ENCODE peak calls at places on chromosomes 11 and 22, in five cellular contexts. V is fibroblast of lung, W is HCT116, A is OCI-LY7, X is body of pancreas. T is an unnamed sample.

GRCh38 chr11:27296406-27296994 is 66.5 kb downstream of the CCDC34 start:
- DNase-seq in W (peak; percentile 27), A (peak; percentile 46), V (peak; percentile 75), X (peak; percentile 55), T (no peak)

GRCh38 chr11:3056296-3057068 is 741 bp downstream of the CARS1 start:
- DNase-seq in X (peak; percentile 41), V (no peak), A (peak; percentile 47), W (no peak), T (no peak)

GRCh38 chr11:112100457-112100856 is 13.8 kb downstream of the SDHD start:
- DNase-seq in V (peak; percentile 39), A (no peak), W (no peak), X (no peak), T (no peak)

GRCh38 chr11:46242462-46242960 is 35.0 kb upstream of the CREB3L1 start:
- DNase-seq in A (peak; percentile 31), V (no peak), W (no peak), X (no peak), T (no peak)

GRCh38 chr11:116499396-116500001 is 273.3 kb downstream of the BUD13 start:
- DNase-seq in X (peak; percentile 74), A (peak; percentile 56), W (peak; percentile 64), V (peak; percentile 34), T (peak; percentile 68)

GRCh38 chr11:68214173-68215086 is 1.3 kb upstream of the KMT5B start:
- DNase-seq in W (no peak), X (peak; percentile 20), A (no peak), V (no peak), T (peak; percentile 26)

GRCh38 chr11:129960216-129961214 is 42.1 kb downstream of the PRDM10 start:
- DNase-seq in X (no peak), A (peak; percentile 47), W (peak; percentile 56), V (peak; percentile 95), T (no peak)

GRCh38 chr11:3877252-3878035 is 22.0 kb downstream of the STIM1 start:
- DNase-seq in X (no peak), W (no peak), A (no peak), V (no peak), T (no peak)

GRCh38 chr11:2580061-2580421 is 119.8 kb downstream of the KCNQ1OT1 start:
- DNase-seq in A (no peak), V (no peak), W (no peak), X (peak; percentile 1), T (peak; percentile 10)

GRCh38 chr11:42021919-42022318 is 562.5 kb upstream of the LRRC4C start:
- DNase-seq in X (no peak), A (no peak), W (no peak), V (no peak), T (no peak)

GRCh38 chr11:120563698-120564572 is 52.4 kb downstream of the GRIK4 start:
- DNase-seq in V (peak; percentile 39), W (no peak), A (no peak), X (no peak), T (no peak)

GRCh38 chr11:128409476-128409875 is 177.9 kb downstream of the ETS1 start:
- DNase-seq in A (no peak), X (no peak), W (no peak), V (peak; percentile 84), T (no peak)

GRCh38 chr22:32348031-32348611 is 9.5 kb upstream of the RFPL3 start:
- DNase-seq in A (no peak), X (no peak), W (no peak), V (no peak), T (no peak)

GRCh38 chr22:23889620-23890019 is 4.6 kb upstream of the MIF start:
- DNase-seq in A (no peak), X (no peak), V (no peak), W (no peak), T (no peak)

GRCh38 chr22:46830001-46830715 is 67.7 kb downstream of the TBC1D22A start:
- DNase-seq in X (peak; percentile 64), A (no peak), V (peak; percentile 84), W (no peak), T (no peak)

GRCh38 chr11:34427171-34427805 is 11.4 kb upstream of the CAT start:
- DNase-seq in X (no peak), W (no peak), V (peak; percentile 90), A (no peak), T (peak; percentile 40)

GRCh38 chr11:79244175-79244804 is 196.5 kb downstream of the TENM4 start:
- DNase-seq in X (no peak), W (no peak), A (no peak), V (peak; percentile 95), T (peak; percentile 56)

DNA sequence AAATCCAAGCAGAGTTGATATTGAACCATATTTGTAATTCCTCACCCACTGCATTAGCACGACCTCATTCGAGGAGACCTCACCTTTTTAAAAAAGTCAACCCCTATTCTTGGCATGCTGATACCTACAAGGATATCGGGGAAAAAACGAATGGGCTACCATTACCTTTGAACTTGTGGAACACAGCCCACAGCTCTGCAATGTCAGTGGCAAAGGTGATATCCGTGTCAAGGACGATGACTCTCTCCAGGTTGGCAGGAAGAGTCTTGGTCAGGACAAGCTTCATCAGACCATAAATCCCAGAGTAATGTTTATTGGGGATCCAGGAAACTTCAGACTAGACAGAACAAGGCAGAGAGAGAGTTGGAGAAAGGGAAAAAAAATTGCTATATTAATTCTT is 355.6 kb downstream of the LARGE1 start:
- DNase-seq in V (no peak), X (no peak), W (no peak), A (no peak), T (no peak)
- H3K4me1 ChIP-seq in V (no peaks in the 10 kb centered on the region), X (peaks cover 40% of the 10 kb centered on the region), W (no peaks in the 10 kb centered on the region), A (peaks cover 52% of the 10 kb centered on the region), T (no peaks in the 10 kb centered on the region)

GRCh38 chr11:122715883-122716282 is 60.4 kb downstream of the UBASH3B start:
- DNase-seq in X (no peak), W (no peak), A (peak; percentile 37), V (no peak), T (no peak)
- H3K4me1 ChIP-seq in X (no peaks in the 10 kb centered on the region), W (peaks cover 14% of the 10 kb centered on the region), A (peaks cover 97% of the 10 kb centered on the region), V (peaks cover 4% of the 10 kb centered on the region), T (no peaks in the 10 kb centered on the region)

GRCh38 chr11:96026310-96026709 is 102.4 kb upstream of the MTMR2 start:
- DNase-seq in W (no peak), X (no peak), A (no peak), V (no peak), T (no peak)
- H3K4me1 ChIP-seq in W (no peaks in the 10 kb centered on the region), X (no peaks in the 10 kb centered on the region), A (peaks cover 6% of the 10 kb centered on the region), V (no peaks in the 10 kb centered on the region), T (no peaks in the 10 kb centered on the region)

DNA sequence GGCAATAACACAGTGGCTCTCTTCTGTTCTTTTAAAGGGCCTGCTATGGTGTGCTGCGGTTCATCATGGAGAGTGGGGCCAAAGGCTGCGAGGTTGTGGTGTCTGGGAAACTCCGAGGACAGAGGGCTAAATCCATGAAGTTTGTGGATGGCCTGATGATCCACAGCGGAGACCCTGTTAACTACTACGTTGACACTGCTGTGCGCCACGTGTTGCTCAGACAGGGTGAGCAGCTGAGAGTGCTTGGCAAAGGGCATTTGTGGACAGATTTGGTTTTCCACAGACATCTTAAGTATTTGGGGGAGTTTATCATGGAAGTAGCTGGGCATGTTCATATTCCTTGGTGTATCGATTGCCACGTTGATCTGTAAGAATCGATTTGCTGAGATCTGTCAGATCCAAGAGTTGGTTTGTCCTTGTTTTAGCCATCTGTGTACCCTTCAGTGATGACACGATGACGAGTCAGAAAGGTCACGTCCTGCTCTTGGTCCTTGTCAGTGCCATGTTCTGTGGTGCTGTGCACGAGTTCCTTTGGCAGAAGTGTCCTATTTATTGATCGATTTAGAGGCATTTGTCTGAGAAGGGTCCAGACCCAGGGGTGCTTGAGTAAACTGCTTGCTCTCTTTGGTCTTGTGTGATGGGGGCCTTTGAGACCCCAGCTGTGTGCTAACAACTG is 4.8 kb downstream of the RPS3 start:
- DNase-seq in A (no peak), W (no peak), V (no peak), X (no peak), T (no peak)
- H3K4me1 ChIP-seq in A (peaks cover 25% of the 10 kb centered on the region), W (peaks cover 36% of the 10 kb centered on the region), V (peaks cover 22% of the 10 kb centered on the region), X (peaks cover 32% of the 10 kb centered on the region), T (peaks cover 8% of the 10 kb centered on the region)

GRCh38 chr11:12155696-12156095 is 45.3 kb downstream of the MICAL2 start:
- DNase-seq in W (no peak), A (no peak), V (no peak), X (no peak), T (no peak)
- H3K4me1 ChIP-seq in W (peaks cover 31% of the 10 kb centered on the region), A (no peaks in the 10 kb centered on the region), V (peaks cover 39% of the 10 kb centered on the region), X (peaks cover 12% of the 10 kb centered on the region), T (peaks cover 26% of the 10 kb centered on the region)

T was measured in uterus.